ENCODE peak calls at places on chromosome 6, in seven cellular contexts. I is NAMALWA, D is activated T-cell treated with anti-CD3 and anti-CD28 coated beads for 1 hour, E is T1000, A is type B pancreatic cell, Z is GM04504, H is NCI-H1417 treated with DMSO at 0.1 percent for 48 hours. C is an unnamed sample.

GRCh38 chr6:49787176-49787575 is at the start of gene PGK2:
- DNase-seq in I (peak; percentile 33), D (no peak), E (no peak), A (no peak), Z (no peak), H (no peak), C (peak; percentile 53)

GRCh38 chr6:106913676-106914280 is 60.8 kb downstream of the CD24 start:
- DNase-seq in I (no peak), D (no peak), E (no peak), A (no peak), Z (no peak), H (no peak), C (no peak)

GRCh38 chr6:117668736-117669135 is 6.5 kb upstream of the NUS1 start:
- DNase-seq in I (no peak), D (no peak), E (no peak), A (no peak), Z (no peak), H (no peak), C (no peak)

GRCh38 chr6:132734694-132735236 is 20.9 kb upstream of the VNN1 start:
- DNase-seq in I (peak; percentile 14), D (no peak), E (no peak), A (no peak), Z (no peak), H (no peak), C (no peak)

GRCh38 chr6:20400476-20401402 is 940 bp upstream of the E2F3 start:
- DNase-seq in I (peak; percentile 71), D (no peak), E (no peak), A (no peak), Z (no peak), H (peak; percentile 75), C (peak; percentile 46)

GRCh38 chr6:147507162-147508072 is 1.1 kb upstream of the SAMD5 start:
- DNase-seq in I (no peak), D (no peak), E (no peak), A (no peak), Z (no peak), H (peak; percentile 22), C (peak; percentile 15)

GRCh38 chr6:30703011-30703410 is 12.2 kb upstream of the NRM start:
- DNase-seq in I (no peak), D (no peak), E (no peak), A (no peak), Z (no peak), H (no peak), C (no peak)

GRCh38 chr6:110999634-111000270 is 17.9 kb downstream of the RPF2 start:
- DNase-seq in I (peak; percentile 62), D (no peak), E (no peak), A (no peak), Z (peak; percentile 13), H (no peak), C (no peak)

GRCh38 chr6:149094934-149095341 is 222.6 kb upstream of the TAB2 start:
- DNase-seq in I (no peak), D (no peak), E (no peak), A (no peak), Z (no peak), H (no peak), C (no peak)

GRCh38 chr6:1667012-1667804 is 57.5 kb downstream of the FOXC1 start:
- DNase-seq in I (no peak), D (no peak), E (no peak), A (no peak), Z (no peak), H (no peak), C (no peak)

GRCh38 chr6:139764498-139764986 is 390.1 kb upstream of the CITED2 start:
- DNase-seq in I (peak; percentile 7), D (no peak), E (peak; percentile 40), A (no peak), Z (peak; percentile 93), H (no peak), C (no peak)